ENCODE peak calls at places on chromosomes 3 and 15, in five cellular contexts. W, U, T, I and B are unnamed samples.

GRCh38 chr3:37905346-37905745 is 43.7 kb downstream of the CTDSPL start:
- DNase-seq in U (no peak), T (no peak), W (no peak), I (peak), B (no peak)

GRCh38 chr3:47342156-47342555 is 38.7 kb upstream of the PTPN23 start:
- DNase-seq in T (no peak), U (no peak), W (no peak), I (no peak), B (no peak)

GRCh38 chr3:111236833-111237713 is 165.5 kb downstream of the NECTIN3 start:
- DNase-seq in W (no peak), T (no peak), U (no peak), I (peak), B (peak)

GRCh38 chr3:160378331-160379109 is 20.5 kb downstream of the IFT80 start:
- DNase-seq in T (no peak), U (no peak), I (no peak), W (no peak), B (peak)

GRCh38 chr3:148957586-148957985 is 33.8 kb upstream of the GYG1 start:
- DNase-seq in W (no peak), U (no peak), I (no peak), T (no peak), B (no peak)

GRCh38 chr15:40756938-40757337 is 1.9 kb upstream of the RMDN3 start:
- DNase-seq in U (no peak), W (no peak), I (no peak), T (no peak), B (no peak)

GRCh38 chr3:45986303-45986982 is 9.2 kb downstream of the FYCO1 start:
- DNase-seq in W (no peak), U (peak), T (no peak), I (peak), B (peak)

GRCh38 chr3:123102826-123103225 is 36.0 kb downstream of the PDIA5 start:
- DNase-seq in U (no peak), T (no peak), W (no peak), I (no peak), B (no peak)

GRCh38 chr15:64851503-64851840 is 9.8 kb downstream of the PLEKHO2 start:
- DNase-seq in T (no peak), U (no peak), W (no peak), I (peak), B (peak)

GRCh38 chr3:55965776-55966175 is 478.7 kb upstream of the WNT5A start:
- DNase-seq in U (no peak), W (no peak), T (no peak), I (no peak), B (no peak)

GRCh38 chr3:183698318-183698731 is 728 bp downstream of the YEATS2 start:
- DNase-seq in W (no peak), I (peak), T (peak), U (no peak), B (no peak)

GRCh38 chr15:71780349-71780976 is 29.9 kb upstream of the NR2E3 start:
- DNase-seq in W (no peak), I (peak), T (peak), U (peak), B (peak)

GRCh38 chr15:39365161-39365560 is 215.7 kb upstream of the THBS1 start:
- DNase-seq in W (no peak), U (no peak), I (no peak), T (no peak), B (no peak)

GRCh38 chr3:182567666-182568065 is 225.6 kb upstream of the ATP11B start:
- DNase-seq in I (peak), W (no peak), T (no peak), U (no peak), B (no peak)

GRCh38 chr3:191197761-191198160 is 1.3 kb upstream of the OSTN start:
- DNase-seq in W (no peak), T (no peak), I (no peak), U (no peak), B (no peak)

GRCh38 chr15:66860844-66861243 is 158.8 kb downstream of the SMAD6 start:
- DNase-seq in U (no peak), W (no peak), I (no peak), T (no peak), B (no peak)

GRCh38 chr3:21944251-21944650 is 193.2 kb upstream of the ZNF385D start:
- DNase-seq in T (no peak), U (no peak), W (no peak), I (no peak), B (peak)

GRCh38 chr3:149657796-149658443 is at the start of gene WWTR1:
- DNase-seq in T (no peak), U (no peak), W (no peak), I (peak), B (peak)

GRCh38 chr15:60798821-60799220 is 319.9 kb upstream of the ICE2 start:
- DNase-seq in U (no peak), I (no peak), W (no peak), T (no peak), B (peak)

GRCh38 chr3:45972534-45973402 is 22.9 kb downstream of the FYCO1 start:
- DNase-seq in T (no peak), W (no peak), U (no peak), I (peak), B (peak)

GRCh38 chr15:60010467-60011257 is 6.6 kb downstream of the FOXB1 start:
- DNase-seq in I (no peak), T (no peak), U (no peak), W (no peak), B (no peak)

GRCh38 chr3:194696702-194697101 is 11.0 kb downstream of the FAM43A start:
- DNase-seq in W (no peak), U (no peak), T (no peak), I (no peak), B (no peak)

GRCh38 chr15:85742186-85742751 is 52.5 kb downstream of the KLHL25 start:
- DNase-seq in W (no peak), U (no peak), T (no peak), I (no peak), B (no peak)

GRCh38 chr3:186417791-186418190 is 55.8 kb upstream of the DGKG start:
- DNase-seq in I (peak), U (no peak), W (no peak), T (no peak), B (peak)

GRCh38 chr3:128296469-128297251 is 143.4 kb downstream of the EEFSEC start:
- DNase-seq in I (no peak), W (no peak), U (no peak), T (no peak), B (no peak)

GRCh38 chr3:64358853-64359252 is 133.6 kb upstream of the PRICKLE2 start:
- DNase-seq in I (no peak), T (no peak), W (no peak), U (no peak), B (no peak)